ENCODE peak calls at places on chromosomes 4 and X, in nine cellular contexts. O, N, I, Z, B, A, L, X and P are unnamed samples.

GRCh38 chrX:64204701-64205440 is 637 bp downstream of the AMER1 start:
- DNase-seq in O (peak; percentile 19), N (no peak), I (peak; percentile 14), Z (peak; percentile 57), B (no peak), A (peak; percentile 38), L (no peak), X (no peak), P (peak; percentile 11)

GRCh38 chrX:119981286-119982070 is 37.9 kb upstream of the NKAP start:
- DNase-seq in O (peak; percentile 5), N (no peak), I (peak; percentile 26), Z (peak; percentile 76), B (peak; percentile 18), A (peak; percentile 22), L (no peak), X (peak; percentile 2), P (no peak)

GRCh38 chr4:37244583-37245390 is at the start of gene NWD2:
- DNase-seq in O (no peak), N (no peak), I (no peak), Z (no peak), B (no peak), A (no peak), L (no peak), X (no peak), P (no peak)

GRCh38 chrX:144896323-144896722 is 351.0 kb upstream of the SPANXN1 start:
- DNase-seq in O (no peak), N (no peak), I (no peak), Z (peak; percentile 35), B (no peak), A (peak; percentile 0), L (no peak), X (no peak), P (no peak)

GRCh38 chrX:27995611-27996010 is 14.4 kb upstream of the DCAF8L1 start:
- DNase-seq in O (no peak), N (no peak), I (no peak), Z (peak; percentile 50), B (no peak), A (no peak), L (no peak), X (no peak), P (no peak)

GRCh38 chr4:89161841-89162240 is 50.5 kb downstream of the TIGD2 start:
- DNase-seq in O (peak; percentile 6), N (no peak), I (no peak), Z (no peak), B (no peak), A (no peak), L (no peak), X (peak; percentile 4), P (peak; percentile 19)

GRCh38 chr4:8221476-8221875 is 22.4 kb downstream of the SH3TC1 start:
- DNase-seq in O (peak; percentile 10), N (no peak), I (no peak), Z (peak; percentile 2), B (no peak), A (no peak), L (no peak), X (peak; percentile 49), P (peak; percentile 25)

GRCh38 chr4:185096032-185096653 is 46.9 kb upstream of the SLC25A4 start:
- DNase-seq in O (peak; percentile 31), N (no peak), I (peak; percentile 7), Z (peak; percentile 85), B (peak; percentile 20), A (peak; percentile 27), L (no peak), X (peak; percentile 13), P (no peak)

GRCh38 chr4:2277956-2278355 is 16.0 kb upstream of the MXD4 start:
- DNase-seq in O (no peak), N (no peak), I (no peak), Z (no peak), B (no peak), A (no peak), L (no peak), X (no peak), P (no peak)

GRCh38 chr4:6632125-6632524 is 8.4 kb upstream of the MRFAP1 start:
- DNase-seq in O (no peak), N (peak; percentile 59), I (no peak), Z (no peak), B (no peak), A (no peak), L (no peak), X (no peak), P (no peak)

GRCh38 chrX:64205441-64205734 is at the start of gene AMER1:
- DNase-seq in O (no peak), N (peak; percentile 86), I (no peak), Z (no peak), B (no peak), A (no peak), L (peak; percentile 39), X (no peak), P (peak; percentile 14)